ENCODE peak calls at places on chromosomes 13 and 19, in seven cellular contexts. C is NCI-H1436; T is WTC11; P is HS-5; Q is RWPE1; W is stimulated activated CD4-positive, alpha-beta T cell treated with anti-CD3 and anti-CD28 coated beads, Interleukin-2, amount 100 ng/mL, for 48 hours; S is left ventricle myocardium inferior. R is an unnamed sample.
A peak's percentile ranks its signal among the peaks of the same experiment; 100 is the strongest.

GRCh38 chr19:928471-929259 is 2.8 kb downstream of the ARID3A start:
- DNase-seq in C (no peak), T (peak; percentile 55), P (no peak), Q (no peak), W (no peak), S (no peak), R (no peak)

GRCh38 chr19:7083076-7083956 is 13.8 kb downstream of the ZNF557 start:
- DNase-seq in C (no peak), T (no peak), P (no peak), Q (no peak), W (no peak), S (no peak), R (no peak)

GRCh38 chr13:83057119-83057518 is 825.2 kb downstream of the SLITRK1 start:
- DNase-seq in C (no peak), T (no peak), P (no peak), Q (no peak), W (no peak), S (no peak), R (no peak)

GRCh38 chr13:110044521-110045200 is 258.3 kb upstream of the IRS2 start:
- DNase-seq in C (peak; percentile 33), T (no peak), P (no peak), Q (no peak), W (no peak), S (no peak), R (no peak)

GRCh38 chr13:104326523-104326922 is 1260.3 kb upstream of the SLC10A2 start:
- DNase-seq in C (no peak), T (no peak), P (no peak), Q (no peak), W (no peak), S (no peak), R (no peak)

GRCh38 chr13:44921931-44922758 is 67.1 kb downstream of the NUFIP1 start:
- DNase-seq in C (no peak), T (no peak), P (peak; percentile 64), Q (peak; percentile 78), W (no peak), S (no peak), R (no peak)

GRCh38 chr13:39527961-39528720 is 74.9 kb downstream of the LHFPL6 start:
- DNase-seq in C (no peak), T (no peak), P (peak; percentile 70), Q (peak; percentile 88), W (no peak), S (no peak), R (no peak)

GRCh38 chr19:996051-996838 is 4.0 kb upstream of the GRIN3B start:
- DNase-seq in C (peak; percentile 33), T (peak; percentile 67), P (no peak), Q (peak; percentile 75), W (peak; percentile 45), S (no peak), R (peak; percentile 55)

GRCh38 chr13:22111152-22111783 is 440.4 kb downstream of the FGF9 start:
- DNase-seq in C (no peak), T (no peak), P (no peak), Q (no peak), W (no peak), S (no peak), R (no peak)

GRCh38 chr13:68727165-68727564 is 1380.5 kb upstream of the ATXN8OS start:
- DNase-seq in C (no peak), T (no peak), P (no peak), Q (no peak), W (no peak), S (no peak), R (no peak)

GRCh38 chr13:114112826-114113322 is 19.5 kb downstream of the RASA3 start:
- DNase-seq in C (no peak), T (peak; percentile 21), P (no peak), Q (no peak), W (no peak), S (no peak), R (no peak)

GRCh38 chr13:40433577-40433976 is 232.9 kb downstream of the FOXO1 start:
- DNase-seq in C (no peak), T (no peak), P (no peak), Q (no peak), W (no peak), S (no peak), R (no peak)

GRCh38 chr19:53581871-53582279 is 43.9 kb downstream of the ZNF331 start:
- DNase-seq in C (no peak), T (peak; percentile 27), P (no peak), Q (no peak), W (no peak), S (no peak), R (no peak)

GRCh38 chr19:44647144-44647543 is 3.4 kb downstream of the PVR start:
- DNase-seq in C (no peak), T (no peak), P (no peak), Q (no peak), W (no peak), S (no peak), R (no peak)